ENCODE peak calls at places on chromosomes 13 and 19, in four cellular contexts. One of them, this sample, is unnamed.

GRCh38 chr19:4396949-4397783 is 3.2 kb downstream of the SH3GL1 start:
- DNase-seq in effector memory CD8-positive, alpha-beta T cell: no peak
- DNase-seq in PC-9: no peak
- DNase-seq in H9: no peak
- DNase-seq in this sample: no peak

GRCh38 chr13:80979035-80979641 is 638.2 kb upstream of the SPRY2 start:
- DNase-seq in effector memory CD8-positive, alpha-beta T cell: no peak
- DNase-seq in PC-9: peak; percentile 25
- DNase-seq in H9: peak; percentile 57
- DNase-seq in this sample: no peak

GRCh38 chr19:29866011-29866410 is 54.2 kb downstream of the CCNE1 start:
- DNase-seq in effector memory CD8-positive, alpha-beta T cell: no peak
- DNase-seq in PC-9: no peak
- DNase-seq in H9: no peak
- DNase-seq in this sample: no peak

GRCh38 chr13:108156749-108157148 is 58.6 kb downstream of the LIG4 start:
- DNase-seq in effector memory CD8-positive, alpha-beta T cell: no peak
- DNase-seq in PC-9: no peak
- DNase-seq in H9: no peak
- DNase-seq in this sample: no peak

GRCh38 chr13:103542648-103543047 is 476.4 kb upstream of the SLC10A2 start:
- DNase-seq in effector memory CD8-positive, alpha-beta T cell: no peak
- DNase-seq in PC-9: no peak
- DNase-seq in H9: no peak
- DNase-seq in this sample: no peak

GRCh38 chr19:29836409-29836825 is 24.6 kb downstream of the CCNE1 start:
- DNase-seq in effector memory CD8-positive, alpha-beta T cell: no peak
- DNase-seq in PC-9: no peak
- DNase-seq in H9: no peak
- DNase-seq in this sample: no peak

GRCh38 chr19:10230155-10230903 is 802 bp downstream of the S1PR2 start:
- DNase-seq in effector memory CD8-positive, alpha-beta T cell: peak; percentile 62
- DNase-seq in PC-9: no peak
- DNase-seq in H9: peak; percentile 77
- DNase-seq in this sample: peak; percentile 84

GRCh38 chr13:43058318-43058674 is 34.9 kb downstream of the DNAJC15 start:
- DNase-seq in effector memory CD8-positive, alpha-beta T cell: no peak
- DNase-seq in PC-9: peak; percentile 90
- DNase-seq in H9: peak; percentile 45
- DNase-seq in this sample: no peak

This sample was measured in ecto neural progenitor cell.